ENCODE peak calls at places on chromosomes 6 and 20, in six cellular contexts. One of them, this sample, is unnamed.
A peak's percentile ranks its signal among the peaks of the same experiment; 100 is the strongest.

GRCh38 chr6:12175626-12176025 is 114.5 kb upstream of the EDN1 start:
- DNase-seq in stimulated activated CD4-positive, alpha-beta T cell treated with anti-CD3 and anti-CD28 coated beads, Interleukin-4, amount 100 ng/mL, for 24 hours: no peak
- DNase-seq in activated T-cell treated with anti-CD3 and anti-CD28 coated beads for 1 hour: no peak
- DNase-seq in activated naive CD4-positive, alpha-beta T cell treated with anti-CD3 and anti-CD28 coated beads for 36 hours: no peak
- DNase-seq in nephron progenitor cell: no peak
- DNase-seq in left kidney: no peak
- DNase-seq in this sample: no peak

GRCh38 chr6:30799210-30799609 is 54.9 kb upstream of the IER3 start:
- DNase-seq in activated naive CD4-positive, alpha-beta T cell treated with anti-CD3 and anti-CD28 coated beads for 36 hours: no peak
- DNase-seq in nephron progenitor cell: no peak
- DNase-seq in stimulated activated CD4-positive, alpha-beta T cell treated with anti-CD3 and anti-CD28 coated beads, Interleukin-4, amount 100 ng/mL, for 24 hours: no peak
- DNase-seq in left kidney: no peak
- DNase-seq in activated T-cell treated with anti-CD3 and anti-CD28 coated beads for 1 hour: no peak
- DNase-seq in this sample: peak; percentile 47

GRCh38 chr6:134145786-134146185 is 93.4 kb upstream of the SLC2A12 start:
- DNase-seq in activated naive CD4-positive, alpha-beta T cell treated with anti-CD3 and anti-CD28 coated beads for 36 hours: no peak
- DNase-seq in activated T-cell treated with anti-CD3 and anti-CD28 coated beads for 1 hour: no peak
- DNase-seq in left kidney: peak; percentile 22
- DNase-seq in stimulated activated CD4-positive, alpha-beta T cell treated with anti-CD3 and anti-CD28 coated beads, Interleukin-4, amount 100 ng/mL, for 24 hours: no peak
- DNase-seq in nephron progenitor cell: no peak
- DNase-seq in this sample: peak; percentile 43

GRCh38 chr6:3706547-3707467 is 44.7 kb downstream of the PXDC1 start:
- DNase-seq in activated T-cell treated with anti-CD3 and anti-CD28 coated beads for 1 hour: no peak
- DNase-seq in nephron progenitor cell: no peak
- DNase-seq in stimulated activated CD4-positive, alpha-beta T cell treated with anti-CD3 and anti-CD28 coated beads, Interleukin-4, amount 100 ng/mL, for 24 hours: no peak
- DNase-seq in activated naive CD4-positive, alpha-beta T cell treated with anti-CD3 and anti-CD28 coated beads for 36 hours: no peak
- DNase-seq in left kidney: no peak
- DNase-seq in this sample: no peak

GRCh38 chr20:62824476-62825287 is 7.8 kb downstream of the COL9A3 start:
- DNase-seq in left kidney: peak; percentile 85
- DNase-seq in nephron progenitor cell: peak; percentile 72
- DNase-seq in activated T-cell treated with anti-CD3 and anti-CD28 coated beads for 1 hour: peak; percentile 26
- DNase-seq in activated naive CD4-positive, alpha-beta T cell treated with anti-CD3 and anti-CD28 coated beads for 36 hours: peak; percentile 34
- DNase-seq in stimulated activated CD4-positive, alpha-beta T cell treated with anti-CD3 and anti-CD28 coated beads, Interleukin-4, amount 100 ng/mL, for 24 hours: peak; percentile 48
- DNase-seq in this sample: peak; percentile 53

GRCh38 chr6:8855411-8855810 is 420.1 kb upstream of the SLC35B3 start:
- DNase-seq in activated naive CD4-positive, alpha-beta T cell treated with anti-CD3 and anti-CD28 coated beads for 36 hours: no peak
- DNase-seq in activated T-cell treated with anti-CD3 and anti-CD28 coated beads for 1 hour: no peak
- DNase-seq in nephron progenitor cell: no peak
- DNase-seq in left kidney: no peak
- DNase-seq in stimulated activated CD4-positive, alpha-beta T cell treated with anti-CD3 and anti-CD28 coated beads, Interleukin-4, amount 100 ng/mL, for 24 hours: no peak
- DNase-seq in this sample: no peak

GRCh38 chr6:151014404-151015150 is 149.1 kb downstream of the MTHFD1L start:
- DNase-seq in activated naive CD4-positive, alpha-beta T cell treated with anti-CD3 and anti-CD28 coated beads for 36 hours: peak; percentile 68
- DNase-seq in nephron progenitor cell: peak; percentile 75
- DNase-seq in stimulated activated CD4-positive, alpha-beta T cell treated with anti-CD3 and anti-CD28 coated beads, Interleukin-4, amount 100 ng/mL, for 24 hours: peak; percentile 51
- DNase-seq in activated T-cell treated with anti-CD3 and anti-CD28 coated beads for 1 hour: peak; percentile 38
- DNase-seq in left kidney: peak; percentile 91
- DNase-seq in this sample: peak; percentile 87

GRCh38 chr20:41085606-41086005 is 51.7 kb upstream of the PLCG1 start:
- DNase-seq in activated naive CD4-positive, alpha-beta T cell treated with anti-CD3 and anti-CD28 coated beads for 36 hours: no peak
- DNase-seq in nephron progenitor cell: no peak
- DNase-seq in left kidney: no peak
- DNase-seq in stimulated activated CD4-positive, alpha-beta T cell treated with anti-CD3 and anti-CD28 coated beads, Interleukin-4, amount 100 ng/mL, for 24 hours: no peak
- DNase-seq in activated T-cell treated with anti-CD3 and anti-CD28 coated beads for 1 hour: no peak
- DNase-seq in this sample: no peak

GRCh38 chr6:138107078-138107751 is at the start of gene PERP:
- DNase-seq in stimulated activated CD4-positive, alpha-beta T cell treated with anti-CD3 and anti-CD28 coated beads, Interleukin-4, amount 100 ng/mL, for 24 hours: peak; percentile 72
- DNase-seq in nephron progenitor cell: peak; percentile 76
- DNase-seq in activated naive CD4-positive, alpha-beta T cell treated with anti-CD3 and anti-CD28 coated beads for 36 hours: peak; percentile 79
- DNase-seq in activated T-cell treated with anti-CD3 and anti-CD28 coated beads for 1 hour: peak; percentile 65
- DNase-seq in left kidney: peak; percentile 75
- DNase-seq in this sample: peak; percentile 90

GRCh38 chr6:18307006-18307405 is 42.7 kb upstream of the DEK start:
- DNase-seq in stimulated activated CD4-positive, alpha-beta T cell treated with anti-CD3 and anti-CD28 coated beads, Interleukin-4, amount 100 ng/mL, for 24 hours: no peak
- DNase-seq in nephron progenitor cell: no peak
- DNase-seq in activated naive CD4-positive, alpha-beta T cell treated with anti-CD3 and anti-CD28 coated beads for 36 hours: no peak
- DNase-seq in left kidney: no peak
- DNase-seq in activated T-cell treated with anti-CD3 and anti-CD28 coated beads for 1 hour: no peak
- DNase-seq in this sample: no peak

GRCh38 chr6:5204340-5204739 is 56.4 kb downstream of the LYRM4 start:
- DNase-seq in nephron progenitor cell: no peak
- DNase-seq in stimulated activated CD4-positive, alpha-beta T cell treated with anti-CD3 and anti-CD28 coated beads, Interleukin-4, amount 100 ng/mL, for 24 hours: no peak
- DNase-seq in activated T-cell treated with anti-CD3 and anti-CD28 coated beads for 1 hour: no peak
- DNase-seq in activated naive CD4-positive, alpha-beta T cell treated with anti-CD3 and anti-CD28 coated beads for 36 hours: no peak
- DNase-seq in left kidney: no peak
- DNase-seq in this sample: no peak

GRCh38 chr20:46215913-46216707 is 92.2 kb downstream of the CDH22 start:
- DNase-seq in activated naive CD4-positive, alpha-beta T cell treated with anti-CD3 and anti-CD28 coated beads for 36 hours: no peak
- DNase-seq in stimulated activated CD4-positive, alpha-beta T cell treated with anti-CD3 and anti-CD28 coated beads, Interleukin-4, amount 100 ng/mL, for 24 hours: no peak
- DNase-seq in activated T-cell treated with anti-CD3 and anti-CD28 coated beads for 1 hour: no peak
- DNase-seq in left kidney: peak; percentile 42
- DNase-seq in nephron progenitor cell: peak; percentile 33
- DNase-seq in this sample: no peak

GRCh38 chr6:26431258-26432162 is 8.8 kb upstream of the BTN3A3 start:
- DNase-seq in activated naive CD4-positive, alpha-beta T cell treated with anti-CD3 and anti-CD28 coated beads for 36 hours: no peak
- DNase-seq in left kidney: no peak
- DNase-seq in nephron progenitor cell: no peak
- DNase-seq in activated T-cell treated with anti-CD3 and anti-CD28 coated beads for 1 hour: no peak
- DNase-seq in stimulated activated CD4-positive, alpha-beta T cell treated with anti-CD3 and anti-CD28 coated beads, Interleukin-4, amount 100 ng/mL, for 24 hours: no peak
- DNase-seq in this sample: no peak

GRCh38 chr20:38665886-38666285 is 58.4 kb upstream of the SLC32A1 start:
- DNase-seq in activated naive CD4-positive, alpha-beta T cell treated with anti-CD3 and anti-CD28 coated beads for 36 hours: no peak
- DNase-seq in nephron progenitor cell: no peak
- DNase-seq in stimulated activated CD4-positive, alpha-beta T cell treated with anti-CD3 and anti-CD28 coated beads, Interleukin-4, amount 100 ng/mL, for 24 hours: no peak
- DNase-seq in left kidney: no peak
- DNase-seq in activated T-cell treated with anti-CD3 and anti-CD28 coated beads for 1 hour: no peak
- DNase-seq in this sample: no peak

GRCh38 chr6:89818977-89819335 is 638 bp downstream of the MDN1 start:
- DNase-seq in nephron progenitor cell: no peak
- DNase-seq in activated naive CD4-positive, alpha-beta T cell treated with anti-CD3 and anti-CD28 coated beads for 36 hours: peak; percentile 19
- DNase-seq in left kidney: peak; percentile 53
- DNase-seq in stimulated activated CD4-positive, alpha-beta T cell treated with anti-CD3 and anti-CD28 coated beads, Interleukin-4, amount 100 ng/mL, for 24 hours: peak; percentile 23
- DNase-seq in activated T-cell treated with anti-CD3 and anti-CD28 coated beads for 1 hour: no peak
- DNase-seq in this sample: peak; percentile 55

GRCh38 chr6:39530201-39530759 is 194.9 kb downstream of the KIF6 start:
- DNase-seq in nephron progenitor cell: no peak
- DNase-seq in activated T-cell treated with anti-CD3 and anti-CD28 coated beads for 1 hour: no peak
- DNase-seq in stimulated activated CD4-positive, alpha-beta T cell treated with anti-CD3 and anti-CD28 coated beads, Interleukin-4, amount 100 ng/mL, for 24 hours: no peak
- DNase-seq in left kidney: no peak
- DNase-seq in activated naive CD4-positive, alpha-beta T cell treated with anti-CD3 and anti-CD28 coated beads for 36 hours: no peak
- DNase-seq in this sample: no peak

GRCh38 chr6:3615391-3616380 is 135.8 kb downstream of the PXDC1 start:
- DNase-seq in stimulated activated CD4-positive, alpha-beta T cell treated with anti-CD3 and anti-CD28 coated beads, Interleukin-4, amount 100 ng/mL, for 24 hours: no peak
- DNase-seq in left kidney: no peak
- DNase-seq in activated T-cell treated with anti-CD3 and anti-CD28 coated beads for 1 hour: no peak
- DNase-seq in nephron progenitor cell: no peak
- DNase-seq in activated naive CD4-positive, alpha-beta T cell treated with anti-CD3 and anti-CD28 coated beads for 36 hours: no peak
- DNase-seq in this sample: no peak

GRCh38 chr6:16760536-16761468 is at the start of gene ATXN1:
- DNase-seq in stimulated activated CD4-positive, alpha-beta T cell treated with anti-CD3 and anti-CD28 coated beads, Interleukin-4, amount 100 ng/mL, for 24 hours: peak; percentile 47
- DNase-seq in left kidney: peak; percentile 91
- DNase-seq in activated naive CD4-positive, alpha-beta T cell treated with anti-CD3 and anti-CD28 coated beads for 36 hours: peak; percentile 53
- DNase-seq in activated T-cell treated with anti-CD3 and anti-CD28 coated beads for 1 hour: peak; percentile 32
- DNase-seq in nephron progenitor cell: peak; percentile 69
- DNase-seq in this sample: peak; percentile 48

GRCh38 chr6:31621991-31622390 is 1.5 kb downstream of the PRRC2A start:
- DNase-seq in left kidney: peak; percentile 55
- DNase-seq in nephron progenitor cell: no peak
- DNase-seq in stimulated activated CD4-positive, alpha-beta T cell treated with anti-CD3 and anti-CD28 coated beads, Interleukin-4, amount 100 ng/mL, for 24 hours: no peak
- DNase-seq in activated naive CD4-positive, alpha-beta T cell treated with anti-CD3 and anti-CD28 coated beads for 36 hours: no peak
- DNase-seq in activated T-cell treated with anti-CD3 and anti-CD28 coated beads for 1 hour: no peak
- DNase-seq in this sample: no peak

GRCh38 chr6:83153958-83154357 is 39.1 kb downstream of the PGM3 start:
- DNase-seq in nephron progenitor cell: no peak
- DNase-seq in left kidney: no peak
- DNase-seq in activated T-cell treated with anti-CD3 and anti-CD28 coated beads for 1 hour: no peak
- DNase-seq in stimulated activated CD4-positive, alpha-beta T cell treated with anti-CD3 and anti-CD28 coated beads, Interleukin-4, amount 100 ng/mL, for 24 hours: no peak
- DNase-seq in activated naive CD4-positive, alpha-beta T cell treated with anti-CD3 and anti-CD28 coated beads for 36 hours: no peak
- DNase-seq in this sample: peak; percentile 35

GRCh38 chr6:169370054-169370453 is 116.4 kb upstream of the THBS2 start:
- DNase-seq in nephron progenitor cell: no peak
- DNase-seq in left kidney: no peak
- DNase-seq in stimulated activated CD4-positive, alpha-beta T cell treated with anti-CD3 and anti-CD28 coated beads, Interleukin-4, amount 100 ng/mL, for 24 hours: no peak
- DNase-seq in activated T-cell treated with anti-CD3 and anti-CD28 coated beads for 1 hour: no peak
- DNase-seq in activated naive CD4-positive, alpha-beta T cell treated with anti-CD3 and anti-CD28 coated beads for 36 hours: no peak
- DNase-seq in this sample: peak; percentile 98

GRCh38 chr6:153131037-153131981 is at the start of gene RGS17:
- DNase-seq in nephron progenitor cell: peak; percentile 81
- DNase-seq in left kidney: peak; percentile 93
- DNase-seq in activated naive CD4-positive, alpha-beta T cell treated with anti-CD3 and anti-CD28 coated beads for 36 hours: peak; percentile 50
- DNase-seq in stimulated activated CD4-positive, alpha-beta T cell treated with anti-CD3 and anti-CD28 coated beads, Interleukin-4, amount 100 ng/mL, for 24 hours: peak; percentile 12
- DNase-seq in activated T-cell treated with anti-CD3 and anti-CD28 coated beads for 1 hour: no peak
- DNase-seq in this sample: peak; percentile 95

GRCh38 chr6:109308018-109308492 is 74.2 kb downstream of the CD164 start:
- DNase-seq in left kidney: no peak
- DNase-seq in nephron progenitor cell: no peak
- DNase-seq in activated naive CD4-positive, alpha-beta T cell treated with anti-CD3 and anti-CD28 coated beads for 36 hours: peak; percentile 45
- DNase-seq in stimulated activated CD4-positive, alpha-beta T cell treated with anti-CD3 and anti-CD28 coated beads, Interleukin-4, amount 100 ng/mL, for 24 hours: peak; percentile 10
- DNase-seq in activated T-cell treated with anti-CD3 and anti-CD28 coated beads for 1 hour: no peak
- DNase-seq in this sample: no peak

GRCh38 chr6:139743629-139744028 is 369.2 kb upstream of the CITED2 start:
- DNase-seq in stimulated activated CD4-positive, alpha-beta T cell treated with anti-CD3 and anti-CD28 coated beads, Interleukin-4, amount 100 ng/mL, for 24 hours: no peak
- DNase-seq in activated T-cell treated with anti-CD3 and anti-CD28 coated beads for 1 hour: no peak
- DNase-seq in nephron progenitor cell: no peak
- DNase-seq in left kidney: no peak
- DNase-seq in activated naive CD4-positive, alpha-beta T cell treated with anti-CD3 and anti-CD28 coated beads for 36 hours: no peak
- DNase-seq in this sample: no peak

GRCh38 chr6:3869632-3870527 is 20.7 kb downstream of the FAM50B start:
- DNase-seq in left kidney: no peak
- DNase-seq in activated naive CD4-positive, alpha-beta T cell treated with anti-CD3 and anti-CD28 coated beads for 36 hours: no peak
- DNase-seq in nephron progenitor cell: no peak
- DNase-seq in activated T-cell treated with anti-CD3 and anti-CD28 coated beads for 1 hour: no peak
- DNase-seq in stimulated activated CD4-positive, alpha-beta T cell treated with anti-CD3 and anti-CD28 coated beads, Interleukin-4, amount 100 ng/mL, for 24 hours: peak; percentile 48
- DNase-seq in this sample: no peak

GRCh38 chr20:40807771-40808170 is 118.7 kb upstream of the MAFB start:
- DNase-seq in activated T-cell treated with anti-CD3 and anti-CD28 coated beads for 1 hour: no peak
- DNase-seq in left kidney: peak; percentile 20
- DNase-seq in activated naive CD4-positive, alpha-beta T cell treated with anti-CD3 and anti-CD28 coated beads for 36 hours: no peak
- DNase-seq in stimulated activated CD4-positive, alpha-beta T cell treated with anti-CD3 and anti-CD28 coated beads, Interleukin-4, amount 100 ng/mL, for 24 hours: no peak
- DNase-seq in nephron progenitor cell: no peak
- DNase-seq in this sample: no peak

GRCh38 chr6:6843057-6843627 is 254.6 kb downstream of the LY86 start:
- DNase-seq in stimulated activated CD4-positive, alpha-beta T cell treated with anti-CD3 and anti-CD28 coated beads, Interleukin-4, amount 100 ng/mL, for 24 hours: no peak
- DNase-seq in activated naive CD4-positive, alpha-beta T cell treated with anti-CD3 and anti-CD28 coated beads for 36 hours: no peak
- DNase-seq in activated T-cell treated with anti-CD3 and anti-CD28 coated beads for 1 hour: no peak
- DNase-seq in nephron progenitor cell: no peak
- DNase-seq in left kidney: no peak
- DNase-seq in this sample: no peak

GRCh38 chr6:98827295-98828159 is 6.8 kb upstream of the POU3F2 start:
- DNase-seq in activated naive CD4-positive, alpha-beta T cell treated with anti-CD3 and anti-CD28 coated beads for 36 hours: no peak
- DNase-seq in stimulated activated CD4-positive, alpha-beta T cell treated with anti-CD3 and anti-CD28 coated beads, Interleukin-4, amount 100 ng/mL, for 24 hours: no peak
- DNase-seq in left kidney: peak; percentile 55
- DNase-seq in nephron progenitor cell: no peak
- DNase-seq in activated T-cell treated with anti-CD3 and anti-CD28 coated beads for 1 hour: no peak
- DNase-seq in this sample: peak; percentile 64

GRCh38 chr6:15232836-15233510 is 12.9 kb upstream of the JARID2 start:
- DNase-seq in activated naive CD4-positive, alpha-beta T cell treated with anti-CD3 and anti-CD28 coated beads for 36 hours: no peak
- DNase-seq in left kidney: no peak
- DNase-seq in nephron progenitor cell: no peak
- DNase-seq in activated T-cell treated with anti-CD3 and anti-CD28 coated beads for 1 hour: no peak
- DNase-seq in stimulated activated CD4-positive, alpha-beta T cell treated with anti-CD3 and anti-CD28 coated beads, Interleukin-4, amount 100 ng/mL, for 24 hours: no peak
- DNase-seq in this sample: no peak

GRCh38 chr6:170143401-170144150 is 147.3 kb downstream of the DLL1 start:
- DNase-seq in left kidney: no peak
- DNase-seq in activated naive CD4-positive, alpha-beta T cell treated with anti-CD3 and anti-CD28 coated beads for 36 hours: no peak
- DNase-seq in activated T-cell treated with anti-CD3 and anti-CD28 coated beads for 1 hour: no peak
- DNase-seq in nephron progenitor cell: no peak
- DNase-seq in stimulated activated CD4-positive, alpha-beta T cell treated with anti-CD3 and anti-CD28 coated beads, Interleukin-4, amount 100 ng/mL, for 24 hours: no peak
- DNase-seq in this sample: no peak